ENCODE peak calls at places on chromosome 4, in six cellular contexts. One of them, this sample, is unnamed.

GRCh38 chr4:138576684-138577083 is 334.5 kb upstream of the SLC7A11 start:
- DNase-seq in T47D: peak
- DNase-seq in skeletal muscle cell: no peak
- DNase-seq in activated CD4-positive, alpha-beta T cell treated with anti-CD3 and anti-CD28 coated beads for 1 hour: no peak
- DNase-seq in CD4-positive, alpha-beta T cell: no peak
- DNase-seq in A549: peak
- DNase-seq in this sample: peak

GRCh38 chr4:102715057-102715456 is 45.7 kb downstream of the MANBA start:
- DNase-seq in skeletal muscle cell: no peak
- DNase-seq in activated CD4-positive, alpha-beta T cell treated with anti-CD3 and anti-CD28 coated beads for 1 hour: no peak
- DNase-seq in A549: no peak
- DNase-seq in T47D: no peak
- DNase-seq in CD4-positive, alpha-beta T cell: no peak
- DNase-seq in this sample: no peak

GRCh38 chr4:87118826-87119225 is 101.6 kb downstream of the KLHL8 start:
- DNase-seq in A549: no peak
- DNase-seq in skeletal muscle cell: no peak
- DNase-seq in CD4-positive, alpha-beta T cell: no peak
- DNase-seq in T47D: no peak
- DNase-seq in activated CD4-positive, alpha-beta T cell treated with anti-CD3 and anti-CD28 coated beads for 1 hour: no peak
- DNase-seq in this sample: peak

GRCh38 chr4:6925357-6925836 is 15.8 kb downstream of the TBC1D14 start:
- DNase-seq in CD4-positive, alpha-beta T cell: no peak
- DNase-seq in A549: no peak
- DNase-seq in activated CD4-positive, alpha-beta T cell treated with anti-CD3 and anti-CD28 coated beads for 1 hour: no peak
- DNase-seq in skeletal muscle cell: no peak
- DNase-seq in T47D: no peak
- DNase-seq in this sample: peak

GRCh38 chr4:22897520-22898108 is 204.9 kb downstream of the GBA3 start:
- DNase-seq in activated CD4-positive, alpha-beta T cell treated with anti-CD3 and anti-CD28 coated beads for 1 hour: no peak
- DNase-seq in skeletal muscle cell: no peak
- DNase-seq in CD4-positive, alpha-beta T cell: no peak
- DNase-seq in T47D: peak
- DNase-seq in A549: peak
- DNase-seq in this sample: peak

GRCh38 chr4:145195167-145195952 is 15.0 kb upstream of the OTUD4 start:
- DNase-seq in skeletal muscle cell: no peak
- DNase-seq in activated CD4-positive, alpha-beta T cell treated with anti-CD3 and anti-CD28 coated beads for 1 hour: no peak
- DNase-seq in A549: no peak
- DNase-seq in CD4-positive, alpha-beta T cell: no peak
- DNase-seq in T47D: peak
- DNase-seq in this sample: no peak

GRCh38 chr4:38664704-38665401 is 854 bp downstream of the KLF3 start:
- DNase-seq in activated CD4-positive, alpha-beta T cell treated with anti-CD3 and anti-CD28 coated beads for 1 hour: no peak
- DNase-seq in T47D: peak
- DNase-seq in skeletal muscle cell: no peak
- DNase-seq in A549: no peak
- DNase-seq in CD4-positive, alpha-beta T cell: peak
- DNase-seq in this sample: peak

GRCh38 chr4:81754169-81754568 is 282.5 kb upstream of the RASGEF1B start:
- DNase-seq in activated CD4-positive, alpha-beta T cell treated with anti-CD3 and anti-CD28 coated beads for 1 hour: no peak
- DNase-seq in A549: no peak
- DNase-seq in skeletal muscle cell: no peak
- DNase-seq in T47D: no peak
- DNase-seq in CD4-positive, alpha-beta T cell: no peak
- DNase-seq in this sample: no peak

GRCh38 chr4:4456351-4456750 is 69.4 kb downstream of the NSG1 start:
- DNase-seq in skeletal muscle cell: no peak
- DNase-seq in CD4-positive, alpha-beta T cell: no peak
- DNase-seq in A549: no peak
- DNase-seq in activated CD4-positive, alpha-beta T cell treated with anti-CD3 and anti-CD28 coated beads for 1 hour: no peak
- DNase-seq in T47D: no peak
- DNase-seq in this sample: no peak

GRCh38 chr4:168621806-168622589 is 125.1 kb downstream of the PALLD start:
- DNase-seq in T47D: peak
- DNase-seq in CD4-positive, alpha-beta T cell: no peak
- DNase-seq in activated CD4-positive, alpha-beta T cell treated with anti-CD3 and anti-CD28 coated beads for 1 hour: no peak
- DNase-seq in skeletal muscle cell: peak
- DNase-seq in A549: no peak
- DNase-seq in this sample: no peak

GRCh38 chr4:1635452-1635851 is 48.7 kb downstream of the FAM53A start:
- DNase-seq in CD4-positive, alpha-beta T cell: no peak
- DNase-seq in T47D: no peak
- DNase-seq in skeletal muscle cell: no peak
- DNase-seq in A549: no peak
- DNase-seq in activated CD4-positive, alpha-beta T cell treated with anti-CD3 and anti-CD28 coated beads for 1 hour: no peak
- DNase-seq in this sample: no peak

GRCh38 chr4:7717161-7717560 is 222.5 kb downstream of the AFAP1 start:
- DNase-seq in A549: no peak
- DNase-seq in activated CD4-positive, alpha-beta T cell treated with anti-CD3 and anti-CD28 coated beads for 1 hour: no peak
- DNase-seq in skeletal muscle cell: no peak
- DNase-seq in CD4-positive, alpha-beta T cell: no peak
- DNase-seq in T47D: no peak
- DNase-seq in this sample: no peak

GRCh38 chr4:73976716-73977115 is 5.1 kb downstream of the PF4 start:
- DNase-seq in skeletal muscle cell: no peak
- DNase-seq in T47D: no peak
- DNase-seq in activated CD4-positive, alpha-beta T cell treated with anti-CD3 and anti-CD28 coated beads for 1 hour: no peak
- DNase-seq in CD4-positive, alpha-beta T cell: no peak
- DNase-seq in A549: no peak
- DNase-seq in this sample: no peak

GRCh38 chr4:29277381-29277780 is 1442.8 kb upstream of the PCDH7 start:
- DNase-seq in T47D: no peak
- DNase-seq in skeletal muscle cell: peak
- DNase-seq in activated CD4-positive, alpha-beta T cell treated with anti-CD3 and anti-CD28 coated beads for 1 hour: no peak
- DNase-seq in CD4-positive, alpha-beta T cell: no peak
- DNase-seq in A549: no peak
- DNase-seq in this sample: no peak

GRCh38 chr4:77449162-77449561 is 156.5 kb upstream of the CXCL13 start:
- DNase-seq in skeletal muscle cell: no peak
- DNase-seq in A549: no peak
- DNase-seq in activated CD4-positive, alpha-beta T cell treated with anti-CD3 and anti-CD28 coated beads for 1 hour: no peak
- DNase-seq in CD4-positive, alpha-beta T cell: no peak
- DNase-seq in T47D: no peak
- DNase-seq in this sample: no peak

GRCh38 chr4:152858934-152859333 is 77.2 kb upstream of the FHDC1 start:
- DNase-seq in CD4-positive, alpha-beta T cell: no peak
- DNase-seq in activated CD4-positive, alpha-beta T cell treated with anti-CD3 and anti-CD28 coated beads for 1 hour: no peak
- DNase-seq in A549: no peak
- DNase-seq in T47D: no peak
- DNase-seq in skeletal muscle cell: no peak
- DNase-seq in this sample: no peak

GRCh38 chr4:20428410-20429160 is 176.9 kb downstream of the SLIT2 start:
- DNase-seq in CD4-positive, alpha-beta T cell: no peak
- DNase-seq in A549: no peak
- DNase-seq in activated CD4-positive, alpha-beta T cell treated with anti-CD3 and anti-CD28 coated beads for 1 hour: no peak
- DNase-seq in skeletal muscle cell: no peak
- DNase-seq in T47D: no peak
- DNase-seq in this sample: peak

GRCh38 chr4:13535708-13536361 is 8.5 kb downstream of the NKX3-2 start:
- DNase-seq in skeletal muscle cell: no peak
- DNase-seq in A549: no peak
- DNase-seq in activated CD4-positive, alpha-beta T cell treated with anti-CD3 and anti-CD28 coated beads for 1 hour: no peak
- DNase-seq in CD4-positive, alpha-beta T cell: no peak
- DNase-seq in T47D: peak
- DNase-seq in this sample: no peak

GRCh38 chr4:106370214-106370613 is 1.6 kb upstream of the GIMD1 start:
- DNase-seq in A549: no peak
- DNase-seq in T47D: no peak
- DNase-seq in activated CD4-positive, alpha-beta T cell treated with anti-CD3 and anti-CD28 coated beads for 1 hour: no peak
- DNase-seq in CD4-positive, alpha-beta T cell: no peak
- DNase-seq in skeletal muscle cell: no peak
- DNase-seq in this sample: peak

GRCh38 chr4:184030764-184031163 is 125.7 kb downstream of the STOX2 start:
- DNase-seq in A549: no peak
- DNase-seq in CD4-positive, alpha-beta T cell: no peak
- DNase-seq in T47D: no peak
- DNase-seq in activated CD4-positive, alpha-beta T cell treated with anti-CD3 and anti-CD28 coated beads for 1 hour: no peak
- DNase-seq in skeletal muscle cell: no peak
- DNase-seq in this sample: no peak

GRCh38 chr4:123488916-123489315 is 92.3 kb downstream of the SPRY1 start:
- DNase-seq in A549: peak
- DNase-seq in CD4-positive, alpha-beta T cell: no peak
- DNase-seq in skeletal muscle cell: peak
- DNase-seq in activated CD4-positive, alpha-beta T cell treated with anti-CD3 and anti-CD28 coated beads for 1 hour: no peak
- DNase-seq in T47D: no peak
- DNase-seq in this sample: peak

GRCh38 chr4:8736083-8736825 is 135.4 kb downstream of the HMX1 start:
- DNase-seq in CD4-positive, alpha-beta T cell: no peak
- DNase-seq in T47D: peak
- DNase-seq in skeletal muscle cell: no peak
- DNase-seq in A549: no peak
- DNase-seq in activated CD4-positive, alpha-beta T cell treated with anti-CD3 and anti-CD28 coated beads for 1 hour: no peak
- DNase-seq in this sample: no peak

GRCh38 chr4:2757426-2757825 is 1.3 kb upstream of the TNIP2 start:
- DNase-seq in activated CD4-positive, alpha-beta T cell treated with anti-CD3 and anti-CD28 coated beads for 1 hour: no peak
- DNase-seq in skeletal muscle cell: no peak
- DNase-seq in CD4-positive, alpha-beta T cell: no peak
- DNase-seq in A549: no peak
- DNase-seq in T47D: no peak
- DNase-seq in this sample: no peak

GRCh38 chr4:123477804-123478209 is 81.2 kb downstream of the SPRY1 start:
- DNase-seq in activated CD4-positive, alpha-beta T cell treated with anti-CD3 and anti-CD28 coated beads for 1 hour: no peak
- DNase-seq in skeletal muscle cell: peak
- DNase-seq in A549: no peak
- DNase-seq in T47D: no peak
- DNase-seq in CD4-positive, alpha-beta T cell: no peak
- DNase-seq in this sample: peak

GRCh38 chr4:20493761-20494353 is 206.4 kb upstream of the PACRGL start:
- DNase-seq in activated CD4-positive, alpha-beta T cell treated with anti-CD3 and anti-CD28 coated beads for 1 hour: no peak
- DNase-seq in skeletal muscle cell: peak
- DNase-seq in A549: no peak
- DNase-seq in T47D: no peak
- DNase-seq in CD4-positive, alpha-beta T cell: no peak
- DNase-seq in this sample: no peak

GRCh38 chr4:33890841-33891240 is 2353.5 kb downstream of the ARAP2 start:
- DNase-seq in skeletal muscle cell: peak
- DNase-seq in T47D: no peak
- DNase-seq in CD4-positive, alpha-beta T cell: no peak
- DNase-seq in A549: no peak
- DNase-seq in activated CD4-positive, alpha-beta T cell treated with anti-CD3 and anti-CD28 coated beads for 1 hour: no peak
- DNase-seq in this sample: no peak

GRCh38 chr4:167084326-167084725 is 150.0 kb downstream of the SPOCK3 start:
- DNase-seq in T47D: no peak
- DNase-seq in skeletal muscle cell: no peak
- DNase-seq in A549: no peak
- DNase-seq in CD4-positive, alpha-beta T cell: no peak
- DNase-seq in activated CD4-positive, alpha-beta T cell treated with anti-CD3 and anti-CD28 coated beads for 1 hour: no peak
- DNase-seq in this sample: no peak

GRCh38 chr4:72418458-72418857 is 150.6 kb downstream of the ADAMTS3 start:
- DNase-seq in skeletal muscle cell: peak
- DNase-seq in CD4-positive, alpha-beta T cell: no peak
- DNase-seq in T47D: no peak
- DNase-seq in activated CD4-positive, alpha-beta T cell treated with anti-CD3 and anti-CD28 coated beads for 1 hour: no peak
- DNase-seq in A549: no peak
- DNase-seq in this sample: peak

GRCh38 chr4:13910556-13910955 is 283.0 kb upstream of the BOD1L1 start:
- DNase-seq in A549: no peak
- DNase-seq in CD4-positive, alpha-beta T cell: no peak
- DNase-seq in skeletal muscle cell: no peak
- DNase-seq in activated CD4-positive, alpha-beta T cell treated with anti-CD3 and anti-CD28 coated beads for 1 hour: no peak
- DNase-seq in T47D: no peak
- DNase-seq in this sample: no peak

GRCh38 chr4:13309751-13310150 is 174.4 kb downstream of the RAB28 start:
- DNase-seq in A549: no peak
- DNase-seq in CD4-positive, alpha-beta T cell: no peak
- DNase-seq in skeletal muscle cell: no peak
- DNase-seq in T47D: no peak
- DNase-seq in activated CD4-positive, alpha-beta T cell treated with anti-CD3 and anti-CD28 coated beads for 1 hour: no peak
- DNase-seq in this sample: no peak

GRCh38 chr4:15410750-15411149 is 17.1 kb upstream of the C1QTNF7 start:
- DNase-seq in T47D: no peak
- DNase-seq in activated CD4-positive, alpha-beta T cell treated with anti-CD3 and anti-CD28 coated beads for 1 hour: no peak
- DNase-seq in A549: no peak
- DNase-seq in skeletal muscle cell: no peak
- DNase-seq in CD4-positive, alpha-beta T cell: no peak
- DNase-seq in this sample: peak

GRCh38 chr4:148445071-148445902 is 3.1 kb upstream of the NR3C2 start:
- DNase-seq in A549: no peak
- DNase-seq in activated CD4-positive, alpha-beta T cell treated with anti-CD3 and anti-CD28 coated beads for 1 hour: peak
- DNase-seq in skeletal muscle cell: no peak
- DNase-seq in CD4-positive, alpha-beta T cell: peak
- DNase-seq in T47D: peak
- DNase-seq in this sample: peak

GRCh38 chr4:17528526-17529165 is 13.7 kb downstream of the CLRN2 start:
- DNase-seq in T47D: no peak
- DNase-seq in skeletal muscle cell: no peak
- DNase-seq in CD4-positive, alpha-beta T cell: no peak
- DNase-seq in activated CD4-positive, alpha-beta T cell treated with anti-CD3 and anti-CD28 coated beads for 1 hour: no peak
- DNase-seq in A549: no peak
- DNase-seq in this sample: no peak

GRCh38 chr4:14294611-14295010 is 667.1 kb upstream of the BOD1L1 start:
- DNase-seq in T47D: no peak
- DNase-seq in activated CD4-positive, alpha-beta T cell treated with anti-CD3 and anti-CD28 coated beads for 1 hour: no peak
- DNase-seq in CD4-positive, alpha-beta T cell: no peak
- DNase-seq in A549: no peak
- DNase-seq in skeletal muscle cell: peak
- DNase-seq in this sample: no peak

GRCh38 chr4:40515037-40515397 is 114.6 kb downstream of the RBM47 start:
- DNase-seq in skeletal muscle cell: no peak
- DNase-seq in A549: no peak
- DNase-seq in CD4-positive, alpha-beta T cell: no peak
- DNase-seq in T47D: peak
- DNase-seq in activated CD4-positive, alpha-beta T cell treated with anti-CD3 and anti-CD28 coated beads for 1 hour: no peak
- DNase-seq in this sample: no peak

GRCh38 chr4:53490965-53491622 is 100.2 kb downstream of the LNX1 start:
- DNase-seq in T47D: peak
- DNase-seq in activated CD4-positive, alpha-beta T cell treated with anti-CD3 and anti-CD28 coated beads for 1 hour: no peak
- DNase-seq in skeletal muscle cell: peak
- DNase-seq in CD4-positive, alpha-beta T cell: no peak
- DNase-seq in A549: peak
- DNase-seq in this sample: peak

GRCh38 chr4:40621592-40622512 is 7.8 kb downstream of the RBM47 start:
- DNase-seq in activated CD4-positive, alpha-beta T cell treated with anti-CD3 and anti-CD28 coated beads for 1 hour: no peak
- DNase-seq in skeletal muscle cell: peak
- DNase-seq in A549: peak
- DNase-seq in CD4-positive, alpha-beta T cell: no peak
- DNase-seq in T47D: peak
- DNase-seq in this sample: peak

GRCh38 chr4:137896221-137896737 is 345.9 kb downstream of the SLC7A11 start:
- DNase-seq in CD4-positive, alpha-beta T cell: no peak
- DNase-seq in A549: no peak
- DNase-seq in T47D: no peak
- DNase-seq in skeletal muscle cell: no peak
- DNase-seq in activated CD4-positive, alpha-beta T cell treated with anti-CD3 and anti-CD28 coated beads for 1 hour: no peak
- DNase-seq in this sample: no peak

This sample was measured in Kasumi-1.